ENCODE peak calls at places on chromosomes 6 and 20, in five cellular contexts. N is gastrocnemius medialis, J is breast epithelium, C is uterus, A is sigmoid colon. M is an unnamed sample. For H3K27me3, the result is how much of the 10 kb centered on the place peaks cover.

GRCh38 chr6:52146851-52147445 is 39.2 kb upstream of the IL17A start:
- DNase-seq in N (no peak), J (no peak), C (no peak), A (no peak), M (no peak)

GRCh38 chr6:135938588-135939215 is 87.2 kb downstream of the PDE7B start:
- DNase-seq in N (peak), J (no peak), C (peak), A (no peak), M (no peak)

GRCh38 chr6:135854799-135855198 is 3.3 kb downstream of the PDE7B start:
- DNase-seq in N (no peak), J (no peak), C (no peak), A (no peak), M (no peak)

GRCh38 chr6:52642381-52642780 is 28.5 kb upstream of the TMEM14A start:
- DNase-seq in N (no peak), J (no peak), C (no peak), A (no peak), M (no peak)

GRCh38 chr20:51570755-51571469 is 28.4 kb upstream of the NFATC2 start:
- DNase-seq in N (peak), J (no peak), C (no peak), A (no peak), M (no peak)

GRCh38 chr6:15329154-15329781 is 83.4 kb downstream of the JARID2 start:
- DNase-seq in N (no peak), J (no peak), C (no peak), A (no peak), M (no peak)

GRCh38 chr20:48287552-48288170 is 502.4 kb upstream of the SULF2 start:
- DNase-seq in N (no peak), J (no peak), C (no peak), A (no peak), M (no peak)

GRCh38 chr6:28810655-28811053 is 113.1 kb downstream of the TRIM27 start:
- DNase-seq in N (no peak), J (no peak), C (no peak), A (no peak), M (no peak)

GRCh38 chr20:13034936-13035335 is 26.2 kb downstream of the SPTLC3 start:
- DNase-seq in N (no peak), J (no peak), C (no peak), A (no peak), M (no peak)

GRCh38 chr6:7878401-7878964 is 32.1 kb downstream of the TXNDC5 start:
- DNase-seq in N (no peak), J (no peak), C (no peak), A (no peak), M (no peak)

GRCh38 chr6:7879579-7879978 is 31.0 kb downstream of the TXNDC5 start:
- DNase-seq in N (no peak), J (no peak), C (no peak), A (no peak), M (no peak)

GRCh38 chr6:7880718-7881107 is 29.9 kb downstream of the TXNDC5 start:
- DNase-seq in N (no peak), J (no peak), C (no peak), A (no peak), M (peak)

GRCh38 chr6:7879980-7880717 is 30.4 kb downstream of the TXNDC5 start:
- DNase-seq in N (no peak), J (no peak), C (no peak), A (no peak), M (no peak)

DNA sequence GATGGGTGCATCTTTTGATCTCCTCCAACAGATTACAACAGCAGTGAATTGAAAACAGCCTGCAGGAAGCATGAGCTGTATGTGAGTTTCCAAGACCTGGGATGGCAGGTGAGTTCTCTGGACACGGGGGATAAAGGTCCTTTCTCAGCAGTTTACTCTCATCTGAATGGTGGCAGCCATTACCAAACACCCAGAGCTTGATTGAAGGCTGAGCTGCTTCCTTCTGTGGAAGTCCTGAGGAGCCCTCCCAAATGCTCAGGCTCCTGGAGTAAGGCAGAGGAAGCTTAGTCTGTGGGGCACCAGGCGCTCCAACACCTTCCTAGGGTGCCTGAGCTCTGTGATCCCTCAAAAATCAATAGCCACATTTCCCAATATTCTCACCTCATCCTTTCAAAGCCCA is 31.5 kb downstream of the TXNDC5 start:
- DNase-seq in N (no peak), J (no peak), C (no peak), A (no peak), M (no peak)
- H3K27me3 ChIP-seq in N (under half), J (under half), C (under half), A (under half), M (under half)

GRCh38 chr6:12062605-12063004 is 50.5 kb downstream of the HIVEP1 start:
- DNase-seq in N (no peak), J (no peak), C (no peak), A (no peak), M (no peak)

GRCh38 chr6:12064538-12064937 is 52.4 kb downstream of the HIVEP1 start:
- DNase-seq in N (no peak), J (no peak), C (no peak), A (no peak), M (no peak)

GRCh38 chr6:12066297-12066696 is 54.2 kb downstream of the HIVEP1 start:
- DNase-seq in N (no peak), J (no peak), C (no peak), A (no peak), M (no peak)

GRCh38 chr6:12064125-12064524 is 52.0 kb downstream of the HIVEP1 start:
- DNase-seq in N (no peak), J (no peak), C (no peak), A (no peak), M (no peak)

DNA sequence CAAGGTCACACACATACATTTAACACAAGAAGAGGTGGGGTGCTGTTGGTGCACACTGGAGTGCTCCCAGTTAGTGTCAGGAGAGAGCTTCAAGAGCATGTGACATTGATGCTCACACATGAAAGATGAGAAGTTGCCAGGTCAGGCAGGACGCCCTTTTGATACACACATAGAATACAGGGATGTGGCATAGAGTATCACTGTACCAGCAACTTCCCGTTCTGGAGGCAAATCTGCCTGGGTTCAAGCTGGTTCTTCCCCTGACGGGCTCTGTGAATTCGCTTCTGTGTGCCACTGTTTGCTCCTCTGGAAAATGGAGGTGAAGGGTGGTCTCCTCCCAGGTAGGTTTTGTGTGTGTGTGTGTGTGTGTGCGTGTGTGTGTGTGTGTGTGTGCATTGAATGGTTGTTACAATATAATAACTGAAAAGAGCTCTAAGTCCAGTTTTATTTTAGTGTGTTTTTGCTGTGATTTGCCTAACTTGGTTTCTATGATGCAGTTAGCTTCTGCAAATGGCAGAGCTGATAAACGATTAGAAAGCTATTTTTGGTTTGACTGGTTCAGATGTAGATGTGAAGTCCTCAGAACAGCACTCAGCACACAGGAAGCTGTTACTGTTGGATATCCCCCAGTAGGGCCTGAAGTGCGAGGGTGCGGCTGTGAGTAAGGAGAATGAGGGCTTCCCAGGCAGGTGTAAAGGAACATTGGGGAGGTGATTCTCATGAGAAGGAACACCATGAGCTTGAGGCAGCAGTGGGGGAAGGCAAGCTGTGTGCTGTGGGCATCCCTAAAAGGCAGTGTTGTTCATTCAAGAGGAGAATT is 53.4 kb downstream of the HIVEP1 start:
- DNase-seq in N (no peak), J (no peak), C (no peak), A (no peak), M (no peak)
- TF ChIP-seq POLR2A in N (no peak), J (no peak), C (no peak), A (no peak), M (no peak)

DNA sequence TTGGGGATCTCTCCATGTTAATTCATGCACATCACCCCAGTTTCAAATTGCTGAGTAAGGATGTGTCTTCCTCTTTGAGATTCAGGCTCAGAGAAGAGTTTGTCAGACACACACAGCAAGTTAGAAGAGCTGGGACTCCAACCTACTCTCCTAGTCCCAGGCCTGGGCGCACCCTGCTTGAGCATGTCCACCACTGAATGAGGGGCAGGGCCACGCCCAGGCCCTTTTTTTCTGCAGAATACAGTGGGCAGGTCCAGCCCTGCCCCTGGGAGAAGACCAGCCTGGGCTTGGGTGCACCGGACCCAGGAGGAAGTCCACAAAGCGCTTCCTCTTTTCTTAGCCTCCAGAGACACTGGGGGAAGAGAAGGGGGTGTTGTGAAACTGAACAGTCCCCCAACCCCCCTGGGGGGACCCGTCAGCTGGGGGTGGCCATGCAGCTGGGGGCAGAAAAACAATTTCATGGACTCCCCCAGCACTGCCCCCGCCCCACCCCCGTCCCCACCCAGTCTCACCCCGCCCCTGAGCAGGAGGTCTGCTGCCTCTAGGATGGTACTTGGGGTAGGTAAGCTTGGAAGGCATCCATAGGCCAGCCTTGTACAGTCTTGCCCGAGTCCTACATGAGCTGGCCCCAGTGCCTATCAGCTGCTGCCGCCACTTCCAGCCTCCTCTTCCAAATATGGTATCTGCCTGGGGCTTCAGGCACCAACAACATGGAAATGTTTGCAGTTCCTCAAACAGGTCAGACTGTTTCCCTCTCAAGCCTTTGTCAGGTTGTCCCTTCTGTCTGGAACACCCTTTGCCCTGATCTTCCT is 11.7 kb upstream of the HCK start:
- DNase-seq in N (no peak), J (no peak), C (no peak), A (no peak), M (peak)
- H3K27me3 ChIP-seq in N (under half), J (under half), C (under half), A (under half), M (under half)

DNA sequence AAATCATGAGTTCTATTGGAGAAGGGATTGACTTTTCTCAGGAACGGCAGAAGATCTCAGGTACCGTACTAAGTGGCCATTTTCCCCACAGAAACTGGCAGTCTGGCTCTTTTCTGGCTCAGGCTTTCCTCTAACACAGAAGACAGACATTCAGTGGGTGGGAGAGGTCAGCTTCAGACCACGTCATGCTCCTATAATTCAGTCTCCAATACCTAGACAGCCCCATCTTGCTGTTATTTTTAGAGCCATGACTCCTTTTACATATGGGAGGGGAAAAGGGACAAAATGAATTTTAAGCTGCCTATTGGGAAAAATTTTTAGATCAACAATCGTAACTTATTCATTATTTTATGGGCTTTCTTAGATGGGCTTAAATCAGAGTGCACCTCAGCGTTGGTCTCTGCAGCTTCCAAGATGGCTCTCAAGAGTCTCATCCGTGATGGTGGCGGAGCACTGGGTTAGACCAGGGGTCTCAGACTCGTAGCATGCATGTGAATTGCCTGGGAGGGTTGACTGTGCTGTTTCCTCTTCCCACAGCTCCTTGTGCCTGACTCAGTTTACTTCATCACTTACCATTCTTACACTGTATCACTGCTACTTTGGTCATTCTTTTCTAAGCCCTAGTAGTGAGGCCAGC is 86.9 kb downstream of the TCP11 start:
- DNase-seq in N (no peak), J (no peak), C (no peak), A (peak), M (no peak)
- TF ChIP-seq POLR2A in N (no peak), J (no peak), C (no peak), A (no peak), M (no peak)

DNA sequence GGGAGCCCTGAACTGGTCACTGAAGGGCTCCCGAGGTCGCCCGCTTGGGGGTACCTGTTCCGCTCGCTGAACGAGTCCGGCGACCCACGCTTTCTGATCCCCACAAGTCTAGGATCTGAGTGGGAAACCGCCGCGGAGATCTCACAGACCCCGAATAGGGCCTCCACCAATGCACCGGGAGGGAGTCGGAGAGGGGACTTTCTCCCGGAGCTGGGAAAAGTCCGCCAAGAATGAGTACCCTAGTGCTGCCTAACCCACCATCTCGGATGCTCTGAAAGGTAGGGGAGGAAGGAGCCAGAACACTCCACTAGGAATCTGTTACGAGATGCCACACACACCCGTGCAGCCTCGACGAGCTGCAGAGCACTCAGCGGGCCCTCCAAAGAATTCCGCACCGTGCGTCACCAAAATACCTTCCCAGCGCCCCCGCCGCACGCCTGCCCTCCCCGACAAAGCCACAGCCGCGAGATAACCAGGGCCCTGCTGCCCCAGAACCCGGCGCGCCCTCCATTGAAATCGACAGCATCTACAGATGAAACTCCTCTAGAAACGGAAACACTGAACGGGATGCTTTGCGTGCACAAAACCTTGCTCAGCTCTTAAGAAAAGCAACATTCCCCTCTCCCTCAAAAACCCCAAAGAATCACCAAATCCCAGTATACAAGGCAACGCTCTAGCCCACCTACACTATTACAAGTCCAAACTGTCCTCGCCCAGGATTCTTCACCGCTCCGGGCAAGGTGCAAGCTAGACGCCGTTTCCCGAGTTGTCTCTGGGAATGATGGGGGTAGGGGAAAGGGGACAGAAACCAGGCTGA is 686 bp downstream of the COL12A1 start:
- DNase-seq in N (no peak), J (peak), C (peak), A (peak), M (peak)
- H3K27me3 ChIP-seq in N (half or more), J (under half), C (under half), A (under half), M (under half)

DNA sequence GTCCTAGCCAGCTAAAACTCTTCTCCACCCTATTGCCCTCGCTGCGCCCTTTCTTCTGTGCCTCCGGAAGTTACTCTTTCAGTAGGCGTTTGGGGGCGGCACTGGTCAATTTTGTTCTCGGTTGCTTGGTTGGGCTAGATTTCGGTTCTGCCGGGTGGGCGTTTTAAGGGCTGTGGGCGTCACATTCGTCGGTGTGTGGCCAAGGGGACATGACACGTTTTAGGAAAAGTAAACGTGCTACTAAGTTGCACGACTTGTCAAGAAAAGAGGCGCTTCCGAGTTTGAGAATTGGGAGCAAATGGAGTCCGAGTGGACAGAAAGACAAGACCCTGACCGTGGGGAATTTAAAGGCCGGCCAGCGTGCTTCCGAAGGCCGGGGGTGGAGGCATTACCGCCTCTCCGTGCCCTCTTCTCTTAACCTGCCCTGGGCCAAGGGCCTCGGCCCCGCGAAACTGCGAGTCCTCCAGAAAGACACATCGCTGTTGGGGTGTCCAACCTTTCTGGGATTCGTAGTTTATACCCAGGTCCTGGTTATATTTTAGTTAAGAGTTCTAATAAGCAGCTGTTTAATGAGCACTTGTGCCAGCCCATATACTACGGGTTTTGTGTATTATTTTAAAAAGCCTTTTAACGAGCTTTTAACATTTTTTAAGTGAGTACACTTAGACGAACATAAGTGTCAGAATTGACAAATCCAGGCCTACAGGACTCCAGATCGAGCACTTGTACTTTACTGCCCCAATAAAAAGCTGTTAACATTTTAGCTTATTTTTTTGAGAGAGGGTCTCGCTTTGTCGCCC is 664 bp upstream of the BAG6 start:
- DNase-seq in N (peak), J (peak), C (peak), A (peak), M (peak)
- TF ChIP-seq POLR2A in N (peak), J (no peak), C (peak), A (peak), M (no peak)

DNA sequence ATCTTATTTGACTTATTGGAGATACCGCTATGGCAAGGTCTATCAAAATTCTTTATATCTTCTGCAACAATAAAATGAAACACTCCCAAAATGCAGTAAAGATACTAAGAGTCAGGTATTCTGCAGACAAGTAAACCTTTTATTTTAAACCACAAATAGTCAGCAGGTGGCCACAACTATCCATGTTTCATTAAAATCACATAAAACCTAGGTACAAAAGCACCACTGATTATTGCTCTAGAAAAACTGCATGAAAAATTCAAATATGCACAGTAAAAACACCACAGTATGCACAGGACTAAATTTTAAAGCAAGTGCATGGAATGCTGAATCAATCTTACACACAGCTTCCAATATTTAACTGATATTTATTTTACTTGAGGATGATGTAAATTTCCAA is 33.4 kb downstream of the HMGN3 start:
- DNase-seq in N (no peak), J (no peak), C (no peak), A (no peak), M (no peak)
- H3K27me3 ChIP-seq in N (under half), J (under half), C (under half), A (under half), M (under half)

GRCh38 chr6:88619951-88620350 is 343.5 kb downstream of the RNGTT start:
- DNase-seq in N (no peak), J (no peak), C (no peak), A (no peak), M (no peak)
- TF ChIP-seq POLR2A in N (no peak), J (no peak), C (no peak), A (no peak), M (no peak)

GRCh38 chr6:33801611-33802010 is 2.2 kb downstream of the MLN start:
- DNase-seq in N (no peak), J (no peak), C (no peak), A (no peak), M (no peak)
- H3K27me3 ChIP-seq in N (under half), J (under half), C (under half), A (under half), M (under half)

GRCh38 chr20:36308986-36309385 is 2.8 kb downstream of the DLGAP4 start:
- DNase-seq in N (no peak), J (no peak), C (no peak), A (peak), M (peak)
- TF ChIP-seq POLR2A in N (no peak), J (no peak), C (no peak), A (no peak), M (no peak)